ENCODE peak calls at places on chromosomes 1 and 21, in five cellular contexts. P is HCT116, L is fibroblast of lung, H is H9, B is colonic mucosa. T is an unnamed sample.

GRCh38 chr1:175036476-175036875 is 13.3 kb upstream of the MRPS14 start:
- DNase-seq in B (no peak), L (no peak), P (no peak), H (no peak), T (no peak)

GRCh38 chr1:28591708-28592313 is at the start of gene RAB42:
- DNase-seq in P (no peak), B (peak; percentile 46), H (peak; percentile 66), L (peak; percentile 23), T (no peak)

GRCh38 chr1:161145832-161146231 is 7.9 kb upstream of the UFC1 start:
- DNase-seq in B (no peak), H (no peak), P (no peak), L (no peak), T (no peak)

GRCh38 chr1:51439053-51439452 is 80.0 kb downstream of the EPS15 start:
- DNase-seq in P (no peak), H (no peak), B (no peak), L (no peak), T (no peak)

GRCh38 chr1:54950361-54951163 is 29.9 kb upstream of the TMEM61 start:
- DNase-seq in B (peak; percentile 87), H (peak; percentile 83), P (peak; percentile 60), L (peak; percentile 61), T (peak; percentile 78)

GRCh38 chr1:3768811-3769390 is 3.6 kb upstream of the SMIM1 start:
- DNase-seq in P (no peak), B (no peak), H (no peak), L (no peak), T (peak; percentile 62)

GRCh38 chr1:202835548-202836072 is 24.9 kb downstream of the PCAT6 start:
- DNase-seq in P (no peak), L (no peak), H (no peak), B (no peak), T (no peak)

GRCh38 chr1:100866041-100866900 is 28.4 kb downstream of the EXTL2 start:
- DNase-seq in B (no peak), L (peak; percentile 57), H (no peak), P (peak; percentile 15), T (no peak)

GRCh38 chr1:56535949-56536348 is 43.4 kb downstream of the PLPP3 start:
- DNase-seq in L (no peak), H (no peak), B (no peak), P (no peak), T (no peak)

GRCh38 chr21:30044447-30045064 is 104.8 kb upstream of the GRIK1 start:
- DNase-seq in L (peak; percentile 3), H (no peak), P (no peak), B (peak; percentile 18), T (no peak)

GRCh38 chr1:26278835-26279597 is 870 bp upstream of the SH3BGRL3 start:
- DNase-seq in H (no peak), L (peak; percentile 70), B (peak; percentile 66), P (no peak), T (peak; percentile 60)

GRCh38 chr1:184691719-184692324 is 62.8 kb downstream of the EDEM3 start:
- DNase-seq in B (no peak), L (peak; percentile 61), P (peak; percentile 13), H (no peak), T (no peak)

GRCh38 chr1:165143437-165144065 is 213.0 kb downstream of the LMX1A start:
- DNase-seq in P (no peak), B (peak; percentile 40), L (no peak), H (peak; percentile 35), T (no peak)

DNA sequence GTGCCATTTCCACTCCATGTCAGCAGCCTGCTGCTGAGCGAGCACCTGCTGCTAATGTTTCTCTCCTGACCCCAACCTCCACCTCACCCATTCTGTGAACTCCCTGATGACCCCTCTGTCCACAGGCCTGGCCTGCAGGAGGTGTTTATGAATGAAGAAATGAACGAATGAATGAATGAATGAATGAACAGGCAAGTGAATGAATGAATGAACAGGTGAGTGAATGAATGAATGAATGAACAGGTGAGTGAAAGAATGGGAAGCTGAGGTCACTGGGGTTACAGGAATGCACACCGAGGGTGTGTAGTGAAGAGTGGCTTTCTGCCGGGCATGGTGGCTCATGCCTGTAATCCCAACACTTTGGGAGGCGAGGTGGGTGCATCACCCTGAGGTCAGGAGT is 173.4 kb downstream of the IGSF21 start:
- DNase-seq in H (no peak), L (no peak), B (no peak), P (no peak), T (no peak)
- H3K4me1 ChIP-seq in H (peaks cover 16% of the 10 kb centered on the region), L (no peaks in the 10 kb centered on the region), B (no peaks in the 10 kb centered on the region), P (peaks cover 6% of the 10 kb centered on the region), T (no peaks in the 10 kb centered on the region)

GRCh38 chr1:118993712-118994049 is 5.5 kb upstream of the TBX15 start:
- DNase-seq in L (no peak), H (no peak), B (no peak), P (no peak), T (no peak)
- TF ChIP-seq CTCF in L (no peak), H (no peak), B (no peak), P (no peak), T (no peak)

DNA sequence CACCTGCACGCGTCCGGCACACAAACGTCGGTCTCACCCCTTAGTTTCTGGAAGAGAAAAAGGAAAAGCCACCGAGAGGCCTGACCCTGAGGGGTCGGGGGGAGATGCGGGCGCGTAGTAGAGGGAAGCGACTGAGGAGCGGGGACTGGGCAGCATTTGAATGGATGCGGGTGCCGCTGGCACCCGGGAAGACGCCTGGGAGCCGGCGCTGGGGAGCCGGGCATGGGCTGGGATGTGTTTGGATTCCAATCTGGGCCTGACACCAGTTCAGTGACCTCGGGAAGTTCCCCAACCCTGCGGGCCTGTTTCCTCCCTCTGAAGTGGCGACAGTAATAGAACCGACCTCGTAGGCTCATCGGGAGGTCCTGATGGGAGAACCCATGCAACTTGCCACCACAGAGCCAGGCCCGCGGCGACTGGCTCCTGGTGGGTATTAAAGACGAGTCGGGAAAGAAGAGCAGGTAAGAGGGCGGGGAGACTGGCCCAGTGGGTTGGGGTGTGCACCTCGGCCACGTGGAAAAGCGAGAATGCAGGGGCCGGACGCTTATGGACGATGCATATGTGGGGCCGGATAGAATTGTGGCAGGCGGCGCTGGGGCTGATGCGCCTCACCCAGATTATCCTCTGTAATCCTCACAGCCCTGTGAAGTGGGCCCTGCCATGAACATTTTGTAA is 105.9 kb downstream of the SLC16A1 start:
- DNase-seq in P (no peak), L (no peak), H (peak; percentile 61), B (no peak), T (no peak)
- H3K9ac ChIP-seq in P (no peak overlapping the region), L (no peak overlapping the region), H (no peak overlapping the region), B (peak overlapping the region; percentile 51), T (no peak overlapping the region)

GRCh38 chr1:226668173-226668560 is 70.9 kb downstream of the ITPKB start:
- DNase-seq in B (no peak), L (no peak), H (no peak), P (no peak), T (no peak)

GRCh38 chr1:226670062-226670461 is 69.0 kb downstream of the ITPKB start:
- DNase-seq in H (no peak), B (no peak), L (no peak), P (no peak), T (no peak)

GRCh38 chr1:226674892-226675719 is 64.0 kb downstream of the ITPKB start:
- DNase-seq in P (no peak), L (no peak), H (no peak), B (peak; percentile 60), T (peak; percentile 70)

GRCh38 chr1:226672217-226672838 is 66.8 kb downstream of the ITPKB start:
- DNase-seq in H (no peak), P (no peak), B (peak; percentile 49), L (no peak), T (no peak)

GRCh38 chr1:226671268-226671667 is 67.8 kb downstream of the ITPKB start:
- DNase-seq in P (no peak), L (no peak), B (no peak), H (no peak), T (no peak)
- H3K4me1 ChIP-seq in P (peaks cover 4% of the 10 kb centered on the region), L (peaks cover 6% of the 10 kb centered on the region), B (peaks cover 4% of the 10 kb centered on the region), H (peaks cover 7% of the 10 kb centered on the region), T (peaks cover 15% of the 10 kb centered on the region)

GRCh38 chr1:244273262-244273844 is 178.4 kb downstream of the ADSS2 start:
- DNase-seq in H (no peak), L (no peak), B (no peak), P (no peak), T (no peak)
- TF ChIP-seq CTCF in H (no peak), L (no peak), B (no peak), P (no peak), T (no peak)

GRCh38 chr1:31010081-31010989 is 55.2 kb downstream of the PUM1 start:
- DNase-seq in L (peak; percentile 92), B (no peak), H (no peak), P (no peak), T (no peak)

GRCh38 chr1:31005198-31005597 is 60.3 kb downstream of the PUM1 start:
- DNase-seq in P (no peak), L (no peak), H (no peak), B (no peak), T (no peak)

GRCh38 chr1:31005617-31006166 is 59.8 kb downstream of the PUM1 start:
- DNase-seq in H (no peak), L (no peak), P (no peak), B (no peak), T (no peak)

GRCh38 chr1:31006760-31007159 is 58.8 kb downstream of the PUM1 start:
- DNase-seq in H (no peak), P (no peak), B (no peak), L (no peak), T (no peak)

DNA sequence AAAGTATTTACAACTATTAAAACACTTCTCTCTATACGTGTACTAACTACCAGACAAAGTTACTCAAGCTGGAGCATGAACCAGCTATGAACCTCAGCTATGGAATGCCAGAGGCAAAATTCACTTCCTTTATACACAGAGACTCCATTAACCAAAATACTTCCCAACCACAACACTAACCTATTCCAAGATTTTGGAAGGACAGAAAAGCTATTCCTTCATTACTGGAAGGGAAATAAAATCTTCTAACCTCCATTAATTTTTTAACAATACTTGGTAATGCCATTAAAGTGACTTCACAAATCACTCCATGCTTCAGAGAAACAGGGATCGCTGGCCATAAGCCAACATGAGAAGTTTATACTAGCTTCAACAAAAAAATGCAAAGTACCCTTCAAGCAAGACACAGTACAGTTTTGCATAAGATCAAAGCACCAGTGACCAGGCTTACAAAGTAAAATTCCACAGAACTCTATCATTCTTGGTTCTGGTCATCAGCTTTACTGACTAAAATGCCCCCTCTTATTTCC is 58.0 kb downstream of the PUM1 start:
- DNase-seq in B (no peak), H (no peak), L (peak; percentile 95), P (no peak), T (no peak)
- H3K9ac ChIP-seq in B (no peak overlapping the region), H (no peak overlapping the region), L (no peak overlapping the region), P (no peak overlapping the region), T (no peak overlapping the region)

DNA sequence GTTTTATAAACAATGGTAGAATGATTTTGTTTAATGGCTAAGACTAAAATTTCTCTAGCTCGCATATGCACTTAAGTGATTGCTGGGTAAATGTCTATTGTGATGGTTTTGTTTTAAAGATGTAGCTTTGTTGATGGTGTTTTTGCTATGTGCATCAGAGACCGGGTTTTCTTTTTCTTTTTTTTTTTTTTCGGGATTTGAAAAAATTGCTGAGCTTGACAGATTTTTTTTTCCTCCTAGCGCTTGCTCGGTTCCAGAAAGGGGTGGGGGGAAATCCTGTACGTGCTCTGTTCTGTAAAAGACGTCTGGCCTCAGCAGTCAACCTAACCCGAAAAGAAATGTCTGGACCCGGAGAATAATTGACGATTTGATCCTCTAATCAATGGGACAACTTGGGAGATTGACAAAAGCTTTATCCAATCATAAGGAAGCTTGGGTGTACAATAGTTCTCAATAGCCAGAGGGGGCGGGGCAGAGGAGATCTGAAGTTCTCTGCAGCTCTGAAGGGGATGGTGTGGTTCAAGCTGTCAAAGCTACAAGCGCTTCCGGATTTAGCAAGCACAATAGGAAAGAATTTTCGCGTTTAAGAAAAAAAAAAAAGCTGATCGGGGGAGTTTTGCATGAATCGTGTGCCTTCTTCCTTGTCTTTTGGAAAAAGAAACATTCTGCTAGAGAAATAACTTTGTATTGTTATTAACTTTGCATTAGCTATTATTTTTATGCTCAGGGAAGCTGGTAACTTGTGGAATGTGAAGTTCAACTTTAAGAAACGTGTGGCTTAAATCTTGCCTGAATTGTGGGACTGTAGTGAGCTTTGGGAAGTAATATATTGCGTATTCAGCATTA is 4.5 kb upstream of the NFIA start:
- DNase-seq in L (peak; percentile 100), P (peak; percentile 100), B (peak; percentile 96), H (peak; percentile 89), T (peak; percentile 96)
- H3K4me1 ChIP-seq in L (peaks cover 20% of the 10 kb centered on the region), P (peaks cover 52% of the 10 kb centered on the region), B (peaks cover 15% of the 10 kb centered on the region), H (peaks cover 12% of the 10 kb centered on the region), T (peaks cover 16% of the 10 kb centered on the region)

T was measured in kidney.